ENCODE peak calls at places on chromosome X, in six cellular contexts. T, C, A, B, Z and W are unnamed samples.
A peak's percentile ranks its signal among the peaks of the same experiment; 100 is the strongest.

GRCh38 chrX:138874271-138874670 is 162.8 kb upstream of the FGF13 start:
- DNase-seq in C (no peak), T (no peak), A (no peak), Z (no peak), B (no peak), W (no peak)

GRCh38 chrX:133916984-133917722 is 68.2 kb downstream of the GPC3 start:
- DNase-seq in T (no peak), A (no peak), B (no peak), Z (no peak), C (no peak), W (no peak)

GRCh38 chrX:10239611-10240064 is 82.9 kb downstream of the CLCN4 start:
- DNase-seq in A (no peak), Z (no peak), C (no peak), B (no peak), T (no peak), W (no peak)

GRCh38 chrX:153416781-153417180 is 5.5 kb downstream of the ZFP92 start:
- DNase-seq in C (peak; percentile 63), Z (no peak), A (no peak), B (no peak), T (no peak), W (no peak)

GRCh38 chrX:126994011-126994410 is 174.5 kb downstream of the PRR32 start:
- DNase-seq in B (no peak), A (no peak), T (no peak), C (no peak), Z (no peak), W (no peak)

GRCh38 chrX:153649178-153649914 is 2.3 kb downstream of the DUSP9 start:
- DNase-seq in C (peak; percentile 68), Z (no peak), B (peak; percentile 70), A (peak; percentile 84), T (no peak), W (peak; percentile 81)

GRCh38 chrX:49184294-49185061 is 1.7 kb downstream of the PRICKLE3 start:
- DNase-seq in C (peak; percentile 94), B (no peak), T (peak; percentile 86), A (no peak), Z (no peak), W (peak; percentile 97)

GRCh38 chrX:119502727-119503483 is 34.7 kb downstream of the SLC25A5 start:
- DNase-seq in B (peak; percentile 65), A (no peak), Z (no peak), T (no peak), C (no peak), W (no peak)

GRCh38 chrX:123282241-123282640 is 98.2 kb downstream of the GRIA3 start:
- DNase-seq in A (peak; percentile 20), Z (no peak), B (no peak), T (no peak), C (no peak), W (no peak)

GRCh38 chrX:154458116-154458953 is at the start of gene PLXNA3:
- DNase-seq in T (no peak), B (no peak), C (peak; percentile 70), A (peak; percentile 86), Z (no peak), W (peak; percentile 46)

GRCh38 chrX:4674028-4674782 is 960.8 kb upstream of the PRKX start:
- DNase-seq in B (no peak), C (no peak), A (no peak), Z (no peak), T (no peak), W (no peak)

GRCh38 chrX:11757729-11758399 is at the start of gene MSL3:
- DNase-seq in C (peak; percentile 63), T (no peak), Z (no peak), B (no peak), A (peak; percentile 87), W (peak; percentile 57)

GRCh38 chrX:82218361-82218760 is 1016.5 kb downstream of the SH3BGRL start:
- DNase-seq in A (peak; percentile 8), C (peak; percentile 13), Z (peak; percentile 1), B (peak; percentile 0), T (no peak), W (peak; percentile 43)

GRCh38 chrX:69362889-69363288 is 141.2 kb upstream of the NALF2 start:
- DNase-seq in A (peak; percentile 51), T (no peak), B (no peak), Z (no peak), C (no peak), W (no peak)

GRCh38 chrX:85503258-85504158 is 124.0 kb upstream of the POF1B start:
- DNase-seq in Z (no peak), B (no peak), A (no peak), C (no peak), T (no peak), W (no peak)

GRCh38 chrX:138298268-138298667 is 413.2 kb downstream of the FGF13 start:
- DNase-seq in B (no peak), C (no peak), A (no peak), Z (no peak), T (no peak), W (no peak)

GRCh38 chrX:132292753-132293152 is 73.5 kb upstream of the RAP2C start:
- DNase-seq in A (peak; percentile 54), B (peak; percentile 57), C (peak; percentile 48), Z (peak; percentile 19), T (peak; percentile 15), W (peak; percentile 63)

GRCh38 chrX:154412468-154412867 is 1.1 kb downstream of the TAFAZZIN start:
- DNase-seq in B (no peak), A (peak; percentile 57), C (no peak), T (no peak), Z (no peak), W (no peak)

GRCh38 chrX:119757979-119758681 is at the start of gene SOWAHD:
- DNase-seq in C (peak; percentile 32), T (no peak), A (peak; percentile 63), Z (no peak), B (peak; percentile 50), W (peak; percentile 73)

GRCh38 chrX:17375631-17376380 is 806 bp downstream of the NHS start:
- DNase-seq in A (peak; percentile 64), Z (no peak), C (no peak), B (no peak), T (no peak), W (peak; percentile 36)

GRCh38 chrX:66150188-66150587 is 13.9 kb upstream of the HEPH start:
- DNase-seq in B (no peak), C (peak; percentile 55), Z (no peak), A (no peak), T (no peak), W (no peak)

GRCh38 chrX:148976571-148976970 is 476.2 kb downstream of the AFF2 start:
- DNase-seq in Z (no peak), B (no peak), A (no peak), C (no peak), T (no peak), W (no peak)

GRCh38 chrX:113059714-113060113 is 219.1 kb upstream of the AMOT start:
- DNase-seq in Z (no peak), A (no peak), C (no peak), B (no peak), T (no peak), W (no peak)

DNA sequence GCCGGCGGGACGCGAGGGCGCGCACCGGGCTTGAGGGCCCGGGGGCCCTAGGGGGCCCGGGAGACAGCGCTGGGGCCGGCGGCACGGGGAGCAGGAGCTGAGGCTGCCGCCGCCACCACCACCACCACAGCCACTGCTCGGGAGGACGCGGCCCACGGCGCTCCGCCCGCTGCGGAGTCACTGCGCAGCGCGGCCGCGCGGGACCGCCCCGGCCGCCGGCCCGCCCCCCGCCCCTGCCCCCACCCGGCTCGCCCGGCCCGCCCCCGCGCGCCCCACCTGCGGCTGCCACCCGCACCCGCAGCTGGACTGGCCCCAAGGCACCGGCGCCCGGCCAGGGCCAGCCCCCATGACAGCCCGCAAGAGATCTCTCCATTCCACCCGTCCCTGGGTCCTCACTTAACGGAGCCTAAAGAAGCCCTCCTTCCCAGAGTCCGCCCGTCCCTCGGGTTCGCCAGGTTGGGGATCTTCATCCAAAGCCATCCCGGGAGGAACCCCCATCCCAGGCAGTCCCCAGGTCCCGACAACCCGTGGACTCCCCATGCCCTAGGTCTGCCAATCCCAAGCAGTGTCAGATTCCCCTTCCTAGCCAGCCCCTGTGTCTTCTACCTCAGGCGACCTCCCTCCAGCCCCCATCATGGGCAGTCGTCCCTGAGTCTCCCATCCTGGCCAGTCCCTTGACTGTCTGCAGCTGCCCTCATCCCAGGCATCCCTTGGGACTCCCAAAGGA is 40.0 kb upstream of the IQSEC2 start:
- DNase-seq in T (no peak), A (peak; percentile 75), Z (no peak), C (no peak), B (no peak), W (peak; percentile 22)
- H2AFZ ChIP-seq in T (no peak overlapping the region), A (peak overlapping the region; percentile 69), Z (no peak overlapping the region), C (no peak overlapping the region), B (no peak overlapping the region), W (no peak overlapping the region)

GRCh38 chrX:1029494-1029893 is 183.0 kb downstream of the CRLF2 start:
- DNase-seq in A (no peak), T (no peak), B (no peak), Z (no peak), C (no peak), W (no peak)

GRCh38 chrX:1027133-1027532 is 185.3 kb downstream of the CRLF2 start:
- DNase-seq in T (no peak), B (no peak), Z (peak; percentile 46), A (no peak), C (no peak), W (no peak)

GRCh38 chrX:1027680-1028079 is 184.8 kb downstream of the CRLF2 start:
- DNase-seq in B (no peak), T (no peak), A (no peak), Z (no peak), C (no peak), W (no peak)

GRCh38 chrX:1026263-1027015 is 186.0 kb downstream of the CRLF2 start:
- DNase-seq in Z (peak; percentile 63), C (no peak), T (no peak), A (no peak), B (no peak), W (no peak)

DNA sequence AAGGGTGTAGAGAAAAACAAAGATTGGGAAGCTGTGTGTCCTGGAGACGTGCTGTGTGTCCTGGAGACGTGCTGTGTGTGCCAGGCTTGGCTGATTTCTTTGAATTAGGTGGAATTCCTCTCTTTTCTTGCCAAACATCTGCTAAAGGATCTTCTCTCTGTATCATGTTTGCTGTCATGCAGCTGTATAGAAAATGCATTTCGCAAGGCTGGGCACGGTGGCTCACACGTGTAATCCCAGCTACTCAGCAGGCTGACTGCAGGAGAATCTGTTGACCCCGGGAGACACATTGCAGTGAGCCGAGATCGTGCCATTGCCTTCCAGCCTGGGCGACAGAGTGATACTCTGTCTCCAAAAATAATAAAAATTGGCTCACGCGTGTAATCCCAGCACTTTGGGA is 187.0 kb downstream of the CRLF2 start:
- DNase-seq in T (no peak), A (no peak), Z (no peak), C (no peak), B (no peak), W (no peak)
- H3K4me1 ChIP-seq in T (no peaks in the 10 kb centered on the region), A (no peaks in the 10 kb centered on the region), Z (peaks cover 10% of the 10 kb centered on the region), C (no peaks in the 10 kb centered on the region), B (no peaks in the 10 kb centered on the region), W (no peaks in the 10 kb centered on the region)

GRCh38 chrX:96425204-96425603 is 259.4 kb upstream of the DIAPH2 start:
- DNase-seq in B (no peak), T (no peak), Z (no peak), A (no peak), C (no peak), W (no peak)
- TF ChIP-seq REST in B (no peak), T (no peak), Z (no peak), A (no peak), C (no peak), W (no peak)

DNA sequence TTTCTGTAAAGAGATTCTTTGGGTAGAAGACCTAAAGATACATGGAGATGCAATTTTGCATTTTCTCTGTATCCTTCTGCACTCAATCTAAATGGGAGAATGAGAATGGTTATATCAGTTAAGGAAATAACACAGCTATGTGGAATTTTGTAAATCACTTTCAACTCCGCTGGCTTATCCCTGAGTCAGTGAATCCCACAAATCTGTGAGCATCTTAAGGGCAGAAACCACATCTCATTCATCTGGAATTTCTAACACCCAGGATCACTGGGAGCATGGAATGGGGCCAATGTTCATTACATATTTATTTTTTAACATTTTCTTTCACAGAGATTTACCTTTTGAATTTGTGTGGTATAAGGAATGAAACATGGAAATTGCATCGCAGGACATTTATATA is 167.8 kb downstream of the CFAP47 start:
- DNase-seq in Z (no peak), B (no peak), C (no peak), A (no peak), T (no peak), W (no peak)
- H2AFZ ChIP-seq in Z (no peak overlapping the region), B (no peak overlapping the region), C (no peak overlapping the region), A (no peak overlapping the region), T (no peak overlapping the region), W (no peak overlapping the region)